ENCODE peak calls at places on chromosomes 6 and 20, in seven cellular contexts. T is A549, E is IMR-90, A is GM12878, H is K562, Q is HepG2, W is H1. J is an unnamed sample.

GRCh38 chr6:89146748-89147715 is 1.2 kb downstream of the PM20D2 start:
- DNase-seq in W (no peak), H (no peak), A (no peak), E (peak), T (peak), Q (peak), J (no peak)

GRCh38 chr20:47487175-47487917 is 14.3 kb upstream of the NCOA3 start:
- DNase-seq in E (peak), Q (no peak), A (peak), T (no peak), H (peak), W (no peak), J (no peak)

GRCh38 chr6:95431637-95432228 is 145.6 kb upstream of the MANEA start:
- DNase-seq in E (peak), A (no peak), Q (peak), H (peak), W (peak), T (peak), J (peak)

GRCh38 chr20:50190251-50191064 is at the start of gene CEBPB:
- DNase-seq in W (peak), E (peak), A (no peak), T (peak), H (peak), Q (peak), J (peak)

GRCh38 chr6:84618836-84619235 is 145.6 kb downstream of the TBX18 start:
- DNase-seq in Q (no peak), E (peak), W (peak), H (no peak), T (no peak), A (no peak), J (no peak)

GRCh38 chr20:44810391-44811149 is at the start of gene RIMS4:
- DNase-seq in W (peak), T (no peak), A (no peak), Q (no peak), E (no peak), H (no peak), J (peak)

GRCh38 chr20:19832875-19833274 is 74.8 kb downstream of the RIN2 start:
- DNase-seq in H (no peak), Q (no peak), T (no peak), A (no peak), E (no peak), W (no peak), J (no peak)

GRCh38 chr6:164151161-164151728 is 736.7 kb downstream of the QKI start:
- DNase-seq in Q (no peak), H (no peak), E (no peak), T (no peak), W (no peak), A (no peak), J (no peak)

GRCh38 chr20:3691306-3691705 is 9.5 kb upstream of the ADAM33 start:
- DNase-seq in Q (no peak), E (no peak), T (no peak), W (no peak), H (no peak), A (no peak), J (no peak)

GRCh38 chr20:3803289-3803688 is 7.2 kb downstream of the CDC25B start:
- DNase-seq in T (no peak), H (no peak), Q (no peak), E (no peak), W (no peak), A (no peak), J (no peak)

GRCh38 chr6:9699890-9700289 is 715.0 kb downstream of the TFAP2A start:
- DNase-seq in H (no peak), E (no peak), Q (no peak), T (peak), A (no peak), W (no peak), J (no peak)

GRCh38 chr20:35039146-35039545 is 53.5 kb downstream of the TRPC4AP start:
- DNase-seq in E (no peak), T (no peak), A (no peak), W (no peak), H (peak), Q (no peak), J (no peak)

DNA sequence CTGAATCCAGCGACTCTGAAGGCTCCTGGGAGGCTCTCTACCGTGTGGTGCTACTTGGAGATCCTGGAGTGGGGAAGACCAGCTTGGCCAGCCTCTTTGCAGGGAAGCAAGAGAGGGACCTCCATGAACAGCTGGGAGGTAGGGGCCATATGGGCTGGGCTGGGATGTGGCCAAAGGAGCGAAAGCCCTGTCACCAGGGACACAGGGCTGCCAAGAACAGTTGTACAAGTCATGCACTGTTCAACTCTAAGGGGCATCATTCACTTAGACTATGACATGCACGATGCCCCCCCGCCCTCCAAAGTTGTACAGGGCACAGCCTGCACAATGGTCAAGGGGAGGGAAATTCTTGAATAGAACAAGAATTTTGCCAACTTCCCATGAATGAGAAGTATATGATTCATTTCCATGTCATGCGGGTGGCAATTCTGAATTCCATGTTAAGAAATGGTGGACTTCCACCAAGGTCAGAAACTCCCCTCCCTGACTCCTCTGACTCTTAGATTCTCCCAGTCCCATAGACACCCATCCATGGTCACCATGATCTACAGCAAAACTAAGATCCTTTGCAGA is 1.6 kb downstream of the REM1 start:
- DNase-seq in E (no peak), T (no peak), W (no peak), Q (no peak), H (no peak), A (no peak), J (no peak)
- TF ChIP-seq RAD21 in E (no peak), T (no peak), W (no peak), Q (no peak), H (no peak), A (no peak), J (no peak)

DNA sequence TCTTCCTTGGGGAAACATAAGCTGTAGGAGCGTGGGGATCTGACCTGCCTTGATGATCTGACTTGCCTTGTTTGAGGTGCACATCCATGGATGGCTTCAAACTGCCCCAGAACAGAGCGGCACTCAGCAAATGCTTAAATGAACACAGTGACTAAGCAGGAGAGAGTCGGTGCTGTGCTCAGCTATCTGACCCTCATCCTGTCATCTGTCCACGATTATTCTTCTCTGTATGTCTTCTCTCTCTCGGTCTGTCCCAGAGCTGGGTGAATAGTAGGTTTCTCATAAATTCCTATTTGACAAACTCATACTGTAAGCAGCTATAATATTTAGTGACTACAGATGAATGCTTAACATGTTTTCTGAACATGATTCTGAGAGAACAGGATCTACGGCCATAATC is 37.3 kb downstream of the TRAM2 start:
- DNase-seq in H (peak), T (no peak), Q (no peak), E (peak), A (no peak), W (no peak), J (no peak)
- H3K4me3 ChIP-seq in H (no peak), T (no peak), Q (no peak), E (no peak), A (no peak), W (no peak), J (no peak)

GRCh38 chr6:138257638-138258040 is 39.3 kb upstream of the PBOV1 start:
- DNase-seq in A (no peak), W (no peak), T (no peak), H (no peak), E (no peak), Q (peak), J (no peak)

GRCh38 chr6:138255443-138255842 is 37.2 kb upstream of the PBOV1 start:
- DNase-seq in E (no peak), T (no peak), A (no peak), Q (no peak), H (no peak), W (no peak), J (no peak)

GRCh38 chr6:138250053-138250452 is 31.8 kb upstream of the PBOV1 start:
- DNase-seq in Q (no peak), A (no peak), H (no peak), W (no peak), T (no peak), E (no peak), J (no peak)

GRCh38 chr6:138250513-138251247 is 32.4 kb upstream of the PBOV1 start:
- DNase-seq in E (peak), W (no peak), T (no peak), Q (no peak), A (no peak), H (no peak), J (no peak)

GRCh38 chr6:138253731-138254130 is 35.4 kb upstream of the PBOV1 start:
- DNase-seq in W (no peak), E (no peak), Q (no peak), T (no peak), A (no peak), H (no peak), J (no peak)
- TF ChIP-seq USF2 in W (no peak), E (no peak), Q (no peak), T (no peak), A (no peak), H (no peak), J (no peak)

GRCh38 chr20:53334861-53335260 is 258.8 kb downstream of the ZNF217 start:
- DNase-seq in E (no peak), A (no peak), H (no peak), Q (no peak), W (no peak), T (no peak), J (no peak)
- TF ChIP-seq RAD21 in E (no peak), A (no peak), H (no peak), Q (no peak), W (no peak), T (no peak), J (no peak)

J was measured in SK-N-SH.